ENCODE peak calls at places on chromosomes 1 and 21, in eight cellular contexts. One of them, this sample, is unnamed.

GRCh38 chr1:208139434-208140086 is 104.6 kb downstream of the PLXNA2 start:
- DNase-seq in RPMI8226: no peak
- DNase-seq in EH: no peak
- DNase-seq in COR-L47: no peak
- DNase-seq in LHCN-M2: no peak
- DNase-seq in stimulated activated CD4-positive, alpha-beta T cell treated with anti-CD3 and anti-CD28 coated beads, Interleukin-12 subunit alpha, Interleukin-12 subunit beta, amount 100 ng/mL, for 4 hours: no peak
- DNase-seq in cardiac muscle cell: no peak
- DNase-seq in GM23338: no peak
- DNase-seq in this sample: no peak

GRCh38 chr1:153375511-153375910 is at the start of gene S100A12:
- DNase-seq in COR-L47: no peak
- DNase-seq in cardiac muscle cell: peak
- DNase-seq in RPMI8226: no peak
- DNase-seq in stimulated activated CD4-positive, alpha-beta T cell treated with anti-CD3 and anti-CD28 coated beads, Interleukin-12 subunit alpha, Interleukin-12 subunit beta, amount 100 ng/mL, for 4 hours: no peak
- DNase-seq in GM23338: no peak
- DNase-seq in EH: peak
- DNase-seq in LHCN-M2: peak
- DNase-seq in this sample: peak

GRCh38 chr1:25990702-25991395 is 7.0 kb downstream of the PAFAH2 start:
- DNase-seq in stimulated activated CD4-positive, alpha-beta T cell treated with anti-CD3 and anti-CD28 coated beads, Interleukin-12 subunit alpha, Interleukin-12 subunit beta, amount 100 ng/mL, for 4 hours: peak
- DNase-seq in COR-L47: no peak
- DNase-seq in GM23338: no peak
- DNase-seq in RPMI8226: no peak
- DNase-seq in LHCN-M2: no peak
- DNase-seq in cardiac muscle cell: no peak
- DNase-seq in EH: no peak
- DNase-seq in this sample: no peak

GRCh38 chr1:27513521-27513920 is 23.6 kb upstream of the WASF2 start:
- DNase-seq in RPMI8226: no peak
- DNase-seq in cardiac muscle cell: no peak
- DNase-seq in COR-L47: no peak
- DNase-seq in GM23338: no peak
- DNase-seq in stimulated activated CD4-positive, alpha-beta T cell treated with anti-CD3 and anti-CD28 coated beads, Interleukin-12 subunit alpha, Interleukin-12 subunit beta, amount 100 ng/mL, for 4 hours: no peak
- DNase-seq in EH: no peak
- DNase-seq in LHCN-M2: no peak
- DNase-seq in this sample: no peak

GRCh38 chr21:31728952-31729351 is 3.0 kb downstream of the SCAF4 start:
- DNase-seq in RPMI8226: no peak
- DNase-seq in GM23338: no peak
- DNase-seq in LHCN-M2: no peak
- DNase-seq in EH: no peak
- DNase-seq in cardiac muscle cell: no peak
- DNase-seq in COR-L47: no peak
- DNase-seq in stimulated activated CD4-positive, alpha-beta T cell treated with anti-CD3 and anti-CD28 coated beads, Interleukin-12 subunit alpha, Interleukin-12 subunit beta, amount 100 ng/mL, for 4 hours: no peak
- DNase-seq in this sample: no peak

GRCh38 chr1:116764466-116764896 is 10.3 kb downstream of the CD2 start:
- DNase-seq in RPMI8226: no peak
- DNase-seq in GM23338: no peak
- DNase-seq in LHCN-M2: no peak
- DNase-seq in cardiac muscle cell: no peak
- DNase-seq in stimulated activated CD4-positive, alpha-beta T cell treated with anti-CD3 and anti-CD28 coated beads, Interleukin-12 subunit alpha, Interleukin-12 subunit beta, amount 100 ng/mL, for 4 hours: no peak
- DNase-seq in EH: no peak
- DNase-seq in COR-L47: no peak
- DNase-seq in this sample: no peak

GRCh38 chr1:94666797-94667196 is 125.2 kb upstream of the F3 start:
- DNase-seq in COR-L47: no peak
- DNase-seq in GM23338: peak
- DNase-seq in cardiac muscle cell: no peak
- DNase-seq in EH: no peak
- DNase-seq in stimulated activated CD4-positive, alpha-beta T cell treated with anti-CD3 and anti-CD28 coated beads, Interleukin-12 subunit alpha, Interleukin-12 subunit beta, amount 100 ng/mL, for 4 hours: no peak
- DNase-seq in LHCN-M2: no peak
- DNase-seq in RPMI8226: no peak
- DNase-seq in this sample: no peak

GRCh38 chr21:46124083-46124925 is 26.4 kb downstream of the COL6A2 start:
- DNase-seq in cardiac muscle cell: no peak
- DNase-seq in EH: no peak
- DNase-seq in RPMI8226: no peak
- DNase-seq in LHCN-M2: no peak
- DNase-seq in GM23338: no peak
- DNase-seq in stimulated activated CD4-positive, alpha-beta T cell treated with anti-CD3 and anti-CD28 coated beads, Interleukin-12 subunit alpha, Interleukin-12 subunit beta, amount 100 ng/mL, for 4 hours: no peak
- DNase-seq in COR-L47: no peak
- DNase-seq in this sample: no peak